ENCODE peak calls at places on chromosomes 1 and 21, in ten cellular contexts. N is transverse colon; M is WERI-Rb-1; E is HuH-7; K is dermis microvascular lymphatic vessel endothelial cell; X is GDM1; Y is activated naive CD8-positive, alpha-beta T cell treated with anti-CD3 and anti-CD28 coated beads, Interleukin-2, amount 50 U/mL, for 24 hours; O is NCI-H1092; B is stimulated activated CD4-positive, alpha-beta T cell treated with anti-CD3 and anti-CD28 coated beads, Interleukin-15, amount 100 ng/mL, for 1 hour; Q is NCI-H2029 treated with DMSO at 0.1 percent for 48 hours. Z is an unnamed sample.
A peak's percentile ranks its signal among the peaks of the same experiment; 100 is the strongest.

GRCh38 chr1:207838156-207839082 is 72.5 kb downstream of the CD34 start:
- DNase-seq in N (no peak), M (no peak), E (no peak), K (no peak), X (no peak), Y (no peak), O (no peak), B (no peak), Q (no peak), Z (peak; percentile 18)

GRCh38 chr1:156682166-156682890 is 5.1 kb upstream of the NES start:
- DNase-seq in N (no peak), M (peak; percentile 71), E (no peak), K (no peak), X (no peak), Y (no peak), O (no peak), B (no peak), Q (no peak), Z (no peak)

GRCh38 chr1:99365121-99365520 is 100.8 kb downstream of the PLPPR4 start:
- DNase-seq in N (no peak), M (no peak), E (no peak), K (no peak), X (no peak), Y (no peak), O (no peak), B (no peak), Q (no peak), Z (peak; percentile 36)

GRCh38 chr1:234896477-234897364 is 231.9 kb downstream of the TOMM20 start:
- DNase-seq in N (no peak), M (no peak), E (no peak), K (no peak), X (no peak), Y (no peak), O (no peak), B (no peak), Q (no peak), Z (no peak)

GRCh38 chr1:9687876-9688582 is 36.5 kb downstream of the PIK3CD start:
- DNase-seq in N (peak; percentile 19), M (no peak), E (no peak), K (peak; percentile 10), X (no peak), Y (no peak), O (no peak), B (no peak), Q (no peak), Z (peak; percentile 58)

GRCh38 chr1:100628631-100629081 is 90.7 kb downstream of the GPR88 start:
- DNase-seq in N (no peak), M (no peak), E (no peak), K (no peak), X (no peak), Y (no peak), O (no peak), B (no peak), Q (no peak), Z (peak; percentile 47)

GRCh38 chr1:14826172-14826636 is 227.7 kb downstream of the KAZN start:
- DNase-seq in N (peak; percentile 23), M (no peak), E (no peak), K (no peak), X (no peak), Y (no peak), O (no peak), B (no peak), Q (no peak), Z (peak; percentile 82)

GRCh38 chr1:65434760-65435159 is 14.3 kb downstream of the LEPR start:
- DNase-seq in N (no peak), M (no peak), E (no peak), K (no peak), X (no peak), Y (no peak), O (no peak), B (no peak), Q (no peak), Z (no peak)

GRCh38 chr1:45953934-45954333 is 150.5 kb downstream of the MAST2 start:
- DNase-seq in N (no peak), M (no peak), E (no peak), K (no peak), X (no peak), Y (no peak), O (no peak), B (no peak), Q (no peak), Z (peak; percentile 45)

GRCh38 chr1:232477728-232478127 is 152.2 kb downstream of the SIPA1L2 start:
- DNase-seq in N (no peak), M (no peak), E (no peak), K (peak; percentile 3), X (no peak), Y (no peak), O (no peak), B (no peak), Q (no peak), Z (peak; percentile 100)

GRCh38 chr1:11787251-11787803 is 18.4 kb downstream of the MTHFR start:
- DNase-seq in N (peak; percentile 66), M (no peak), E (no peak), K (no peak), X (no peak), Y (no peak), O (no peak), B (no peak), Q (no peak), Z (peak; percentile 37)

GRCh38 chr1:5351366-5351765 is 640.9 kb downstream of the NPHP4 start:
- DNase-seq in N (no peak), M (no peak), E (no peak), K (no peak), X (no peak), Y (no peak), O (no peak), B (no peak), Q (no peak), Z (no peak)

GRCh38 chr1:10962483-10962882 is 50.0 kb upstream of the TARDBP start:
- DNase-seq in N (no peak), M (peak; percentile 78), E (no peak), K (no peak), X (no peak), Y (no peak), O (peak; percentile 94), B (no peak), Q (peak; percentile 94), Z (peak; percentile 46)

GRCh38 chr1:165218666-165219065 is 137.8 kb downstream of the LMX1A start:
- DNase-seq in N (no peak), M (no peak), E (no peak), K (no peak), X (no peak), Y (no peak), O (peak; percentile 60), B (no peak), Q (no peak), Z (no peak)

GRCh38 chr1:153699116-153699515 is 20.6 kb downstream of the NPR1 start:
- DNase-seq in N (no peak), M (no peak), E (no peak), K (peak; percentile 27), X (no peak), Y (no peak), O (no peak), B (no peak), Q (no peak), Z (peak; percentile 35)

GRCh38 chr1:244048566-244049141 is 2.4 kb upstream of the ZBTB18 start:
- DNase-seq in N (no peak), M (peak; percentile 34), E (no peak), K (no peak), X (no peak), Y (peak; percentile 35), O (peak; percentile 45), B (no peak), Q (no peak), Z (no peak)

GRCh38 chr1:77889671-77890070 is 1.2 kb downstream of the NEXN start:
- DNase-seq in N (no peak), M (no peak), E (no peak), K (peak; percentile 71), X (no peak), Y (no peak), O (no peak), B (no peak), Q (no peak), Z (peak; percentile 88)

GRCh38 chr1:229832695-229833094 is 206.6 kb downstream of the URB2 start:
- DNase-seq in N (no peak), M (no peak), E (no peak), K (no peak), X (no peak), Y (no peak), O (no peak), B (no peak), Q (no peak), Z (no peak)

GRCh38 chr21:42107881-42108553 is 36.9 kb downstream of the UMODL1 start:
- DNase-seq in N (peak; percentile 73), M (peak; percentile 94), E (peak; percentile 95), K (peak; percentile 70), X (peak; percentile 71), Y (peak; percentile 69), O (peak; percentile 43), B (peak; percentile 50), Q (peak; percentile 77), Z (peak; percentile 72)

GRCh38 chr21:43333301-43334062 is 93.4 kb downstream of the SIK1 start:
- DNase-seq in N (no peak), M (no peak), E (peak; percentile 80), K (peak; percentile 77), X (no peak), Y (no peak), O (peak; percentile 38), B (no peak), Q (peak; percentile 11), Z (peak; percentile 87)

GRCh38 chr21:31973402-31973944 is 100.7 kb downstream of the HUNK start:
- DNase-seq in N (no peak), M (no peak), E (no peak), K (no peak), X (no peak), Y (no peak), O (no peak), B (no peak), Q (no peak), Z (no peak)

GRCh38 chr1:206847337-206847834 is 18.0 kb upstream of the IL20 start:
- DNase-seq in N (no peak), M (no peak), E (no peak), K (no peak), X (no peak), Y (no peak), O (no peak), B (no peak), Q (no peak), Z (no peak)

GRCh38 chr1:94418664-94419655 is 771 bp downstream of the ABCD3 start:
- DNase-seq in N (peak; percentile 50), M (peak; percentile 23), E (peak; percentile 21), K (peak; percentile 53), X (no peak), Y (no peak), O (no peak), B (no peak), Q (peak; percentile 65), Z (peak; percentile 87)

GRCh38 chr1:101235241-101235695 is 1.6 kb upstream of the S1PR1 start:
- DNase-seq in N (no peak), M (no peak), E (no peak), K (no peak), X (no peak), Y (no peak), O (no peak), B (no peak), Q (no peak), Z (no peak)

GRCh38 chr1:185442065-185442464 is 125.0 kb upstream of the IVNS1ABP start:
- DNase-seq in N (no peak), M (peak; percentile 23), E (no peak), K (no peak), X (no peak), Y (no peak), O (no peak), B (no peak), Q (no peak), Z (no peak)